ENCODE peak calls at places on chromosomes 5 and 9, in eight cellular contexts. One of them, this sample, is unnamed.

GRCh38 chr5:1511037-1511436 is 12.7 kb downstream of the LPCAT1 start:
- DNase-seq in caudate nucleus: no peak
- DNase-seq in ovary: peak
- DNase-seq in A549: no peak
- DNase-seq in foreskin keratinocyte: no peak
- DNase-seq in SJSA1: peak
- DNase-seq in tibial artery: peak
- DNase-seq in cardiac muscle cell: no peak
- DNase-seq in this sample: no peak

GRCh38 chr5:28958581-28958980 is 1920.2 kb upstream of the CDH9 start:
- DNase-seq in SJSA1: no peak
- DNase-seq in ovary: no peak
- DNase-seq in cardiac muscle cell: no peak
- DNase-seq in caudate nucleus: no peak
- DNase-seq in tibial artery: no peak
- DNase-seq in foreskin keratinocyte: peak
- DNase-seq in A549: no peak
- DNase-seq in this sample: no peak

GRCh38 chr9:35835216-35835604 is 6.2 kb downstream of the TMEM8B start:
- DNase-seq in SJSA1: no peak
- DNase-seq in foreskin keratinocyte: no peak
- DNase-seq in ovary: no peak
- DNase-seq in tibial artery: no peak
- DNase-seq in caudate nucleus: no peak
- DNase-seq in cardiac muscle cell: no peak
- DNase-seq in A549: no peak
- DNase-seq in this sample: no peak

GRCh38 chr5:59829389-59829788 is 64.1 kb downstream of the PDE4D start:
- DNase-seq in tibial artery: no peak
- DNase-seq in A549: no peak
- DNase-seq in SJSA1: no peak
- DNase-seq in cardiac muscle cell: no peak
- DNase-seq in caudate nucleus: no peak
- DNase-seq in foreskin keratinocyte: no peak
- DNase-seq in ovary: no peak
- DNase-seq in this sample: no peak

GRCh38 chr5:647311-647710 is 35.2 kb downstream of the CEP72 start:
- DNase-seq in A549: no peak
- DNase-seq in SJSA1: no peak
- DNase-seq in caudate nucleus: no peak
- DNase-seq in cardiac muscle cell: no peak
- DNase-seq in foreskin keratinocyte: no peak
- DNase-seq in tibial artery: no peak
- DNase-seq in ovary: no peak
- DNase-seq in this sample: no peak

GRCh38 chr9:134696433-134696832 is 54.8 kb downstream of the COL5A1 start:
- DNase-seq in cardiac muscle cell: no peak
- DNase-seq in tibial artery: peak
- DNase-seq in A549: no peak
- DNase-seq in ovary: peak
- DNase-seq in SJSA1: no peak
- DNase-seq in foreskin keratinocyte: no peak
- DNase-seq in caudate nucleus: no peak
- DNase-seq in this sample: no peak

GRCh38 chr5:79800979-79801827 is 111.6 kb downstream of the CMYA5 start:
- DNase-seq in cardiac muscle cell: no peak
- DNase-seq in A549: no peak
- DNase-seq in ovary: no peak
- DNase-seq in SJSA1: no peak
- DNase-seq in caudate nucleus: no peak
- DNase-seq in foreskin keratinocyte: no peak
- DNase-seq in tibial artery: no peak
- DNase-seq in this sample: no peak

GRCh38 chr5:4941957-4942830 is 197.9 kb upstream of the ADAMTS16 start:
- DNase-seq in caudate nucleus: no peak
- DNase-seq in tibial artery: no peak
- DNase-seq in SJSA1: no peak
- DNase-seq in foreskin keratinocyte: no peak
- DNase-seq in A549: peak
- DNase-seq in cardiac muscle cell: peak
- DNase-seq in ovary: peak
- DNase-seq in this sample: no peak

GRCh38 chr9:73609381-73609780 is 457.7 kb downstream of the ANXA1 start:
- DNase-seq in tibial artery: no peak
- DNase-seq in A549: no peak
- DNase-seq in foreskin keratinocyte: no peak
- DNase-seq in caudate nucleus: no peak
- DNase-seq in ovary: no peak
- DNase-seq in SJSA1: no peak
- DNase-seq in cardiac muscle cell: no peak
- DNase-seq in this sample: no peak

GRCh38 chr5:83447533-83447932 is 24.0 kb upstream of the VCAN start:
- DNase-seq in A549: no peak
- DNase-seq in caudate nucleus: no peak
- DNase-seq in cardiac muscle cell: no peak
- DNase-seq in tibial artery: no peak
- DNase-seq in ovary: no peak
- DNase-seq in SJSA1: no peak
- DNase-seq in foreskin keratinocyte: no peak
- DNase-seq in this sample: no peak

GRCh38 chr5:178186417-178186816 is 754 bp downstream of the GMCL2 start:
- DNase-seq in A549: no peak
- DNase-seq in cardiac muscle cell: no peak
- DNase-seq in SJSA1: no peak
- DNase-seq in ovary: no peak
- DNase-seq in tibial artery: no peak
- DNase-seq in foreskin keratinocyte: no peak
- DNase-seq in caudate nucleus: no peak
- DNase-seq in this sample: no peak

GRCh38 chr9:127574089-127574921 is 37.8 kb upstream of the STXBP1 start:
- DNase-seq in tibial artery: peak
- DNase-seq in cardiac muscle cell: no peak
- DNase-seq in ovary: no peak
- DNase-seq in SJSA1: peak
- DNase-seq in foreskin keratinocyte: no peak
- DNase-seq in caudate nucleus: no peak
- DNase-seq in A549: peak
- DNase-seq in this sample: no peak

GRCh38 chr9:122572456-122572855 is 10.7 kb downstream of the OR1L8 start:
- DNase-seq in caudate nucleus: no peak
- DNase-seq in foreskin keratinocyte: no peak
- DNase-seq in cardiac muscle cell: no peak
- DNase-seq in A549: no peak
- DNase-seq in SJSA1: no peak
- DNase-seq in ovary: no peak
- DNase-seq in tibial artery: no peak
- DNase-seq in this sample: no peak

GRCh38 chr9:16869140-16869903 is 1.1 kb downstream of the BNC2 start:
- DNase-seq in foreskin keratinocyte: no peak
- DNase-seq in SJSA1: no peak
- DNase-seq in A549: no peak
- DNase-seq in cardiac muscle cell: peak
- DNase-seq in tibial artery: no peak
- DNase-seq in ovary: peak
- DNase-seq in caudate nucleus: no peak
- DNase-seq in this sample: no peak

GRCh38 chr5:171409164-171410136 is 10.0 kb upstream of the FGF18 start:
- DNase-seq in foreskin keratinocyte: no peak
- DNase-seq in SJSA1: no peak
- DNase-seq in caudate nucleus: no peak
- DNase-seq in cardiac muscle cell: no peak
- DNase-seq in ovary: no peak
- DNase-seq in A549: no peak
- DNase-seq in tibial artery: no peak
- DNase-seq in this sample: no peak

GRCh38 chr5:100913298-100913697 is 10.2 kb upstream of the ST8SIA4 start:
- DNase-seq in A549: no peak
- DNase-seq in cardiac muscle cell: no peak
- DNase-seq in foreskin keratinocyte: no peak
- DNase-seq in ovary: no peak
- DNase-seq in SJSA1: no peak
- DNase-seq in tibial artery: no peak
- DNase-seq in caudate nucleus: no peak
- DNase-seq in this sample: no peak

GRCh38 chr5:67143549-67143948 is 53.0 kb downstream of the CD180 start:
- DNase-seq in foreskin keratinocyte: no peak
- DNase-seq in A549: no peak
- DNase-seq in ovary: no peak
- DNase-seq in cardiac muscle cell: no peak
- DNase-seq in caudate nucleus: no peak
- DNase-seq in SJSA1: no peak
- DNase-seq in tibial artery: no peak
- DNase-seq in this sample: no peak

GRCh38 chr5:39100851-39101396 is 26.7 kb upstream of the RICTOR start:
- DNase-seq in ovary: no peak
- DNase-seq in tibial artery: no peak
- DNase-seq in foreskin keratinocyte: peak
- DNase-seq in SJSA1: peak
- DNase-seq in cardiac muscle cell: no peak
- DNase-seq in A549: peak
- DNase-seq in caudate nucleus: no peak
- DNase-seq in this sample: peak

GRCh38 chr9:545480-545879 is 296.0 kb upstream of the DMRT1 start:
- DNase-seq in tibial artery: peak
- DNase-seq in ovary: peak
- DNase-seq in SJSA1: no peak
- DNase-seq in caudate nucleus: no peak
- DNase-seq in A549: no peak
- DNase-seq in foreskin keratinocyte: no peak
- DNase-seq in cardiac muscle cell: no peak
- DNase-seq in this sample: no peak

GRCh38 chr9:1238407-1238806 is 188.2 kb downstream of the DMRT2 start:
- DNase-seq in A549: no peak
- DNase-seq in SJSA1: no peak
- DNase-seq in caudate nucleus: no peak
- DNase-seq in cardiac muscle cell: no peak
- DNase-seq in foreskin keratinocyte: peak
- DNase-seq in ovary: no peak
- DNase-seq in tibial artery: no peak
- DNase-seq in this sample: no peak

GRCh38 chr9:87594218-87594617 is 96.6 kb downstream of the DAPK1 start:
- DNase-seq in A549: no peak
- DNase-seq in foreskin keratinocyte: no peak
- DNase-seq in SJSA1: peak
- DNase-seq in cardiac muscle cell: no peak
- DNase-seq in caudate nucleus: no peak
- DNase-seq in tibial artery: no peak
- DNase-seq in ovary: no peak
- DNase-seq in this sample: no peak

DNA sequence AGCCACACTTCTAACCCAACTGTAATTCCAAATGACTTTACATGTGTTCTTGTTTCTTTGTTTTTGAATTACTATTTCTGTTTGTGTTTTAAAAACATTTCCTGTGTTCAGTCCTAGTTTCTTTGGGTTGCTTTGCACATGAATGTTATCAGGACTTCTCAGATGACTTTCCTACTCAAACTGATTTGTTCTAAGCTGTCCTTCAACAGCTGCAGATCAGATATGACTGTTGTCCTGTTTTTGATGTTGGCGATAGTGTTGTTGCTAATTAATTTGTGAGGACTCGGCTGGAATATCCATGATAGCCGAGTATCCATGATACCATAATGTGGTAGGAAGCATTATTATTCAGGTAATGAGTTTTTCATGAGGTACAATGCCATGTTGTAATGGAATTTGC is 98.6 kb downstream of the CHSY3 start:
- DNase-seq in ovary: no peak
- DNase-seq in cardiac muscle cell: no peak
- DNase-seq in A549: no peak
- DNase-seq in caudate nucleus: no peak
- DNase-seq in SJSA1: no peak
- DNase-seq in tibial artery: no peak
- DNase-seq in foreskin keratinocyte: no peak
- DNase-seq in this sample: no peak
- H3K27ac ChIP-seq in ovary: no peak
- H3K27ac ChIP-seq in cardiac muscle cell: no peak
- H3K27ac ChIP-seq in A549: no peak
- H3K27ac ChIP-seq in caudate nucleus: no peak
- H3K27ac ChIP-seq in SJSA1: no peak
- H3K27ac ChIP-seq in tibial artery: no peak
- H3K27ac ChIP-seq in foreskin keratinocyte: no peak
- H3K27ac ChIP-seq in this sample: no peak

GRCh38 chr5:135308245-135308644 is 90.8 kb downstream of the MACROH2A1 start:
- DNase-seq in SJSA1: peak
- DNase-seq in cardiac muscle cell: no peak
- DNase-seq in ovary: no peak
- DNase-seq in foreskin keratinocyte: no peak
- DNase-seq in caudate nucleus: no peak
- DNase-seq in tibial artery: no peak
- DNase-seq in A549: no peak
- DNase-seq in this sample: no peak
- H3K27ac ChIP-seq in SJSA1: no peak
- H3K27ac ChIP-seq in cardiac muscle cell: no peak
- H3K27ac ChIP-seq in ovary: no peak
- H3K27ac ChIP-seq in foreskin keratinocyte: no peak
- H3K27ac ChIP-seq in caudate nucleus: no peak
- H3K27ac ChIP-seq in tibial artery: no peak
- H3K27ac ChIP-seq in A549: peak
- H3K27ac ChIP-seq in this sample: no peak

GRCh38 chr9:93464395-93464794 is 11.0 kb upstream of the FAM120AOS start:
- DNase-seq in foreskin keratinocyte: no peak
- DNase-seq in caudate nucleus: no peak
- DNase-seq in ovary: no peak
- DNase-seq in A549: no peak
- DNase-seq in tibial artery: no peak
- DNase-seq in SJSA1: no peak
- DNase-seq in cardiac muscle cell: no peak
- DNase-seq in this sample: no peak
- H3K27ac ChIP-seq in foreskin keratinocyte: no peak
- H3K27ac ChIP-seq in caudate nucleus: no peak
- H3K27ac ChIP-seq in ovary: no peak
- H3K27ac ChIP-seq in A549: peak
- H3K27ac ChIP-seq in tibial artery: no peak
- H3K27ac ChIP-seq in SJSA1: no peak
- H3K27ac ChIP-seq in cardiac muscle cell: no peak
- H3K27ac ChIP-seq in this sample: no peak

GRCh38 chr5:176577312-176578176 is 28.4 kb downstream of the CDHR2 start:
- DNase-seq in A549: no peak
- DNase-seq in ovary: no peak
- DNase-seq in cardiac muscle cell: no peak
- DNase-seq in SJSA1: no peak
- DNase-seq in caudate nucleus: no peak
- DNase-seq in foreskin keratinocyte: no peak
- DNase-seq in tibial artery: no peak
- DNase-seq in this sample: no peak
- H3K27ac ChIP-seq in A549: no peak
- H3K27ac ChIP-seq in ovary: no peak
- H3K27ac ChIP-seq in cardiac muscle cell: no peak
- H3K27ac ChIP-seq in SJSA1: no peak
- H3K27ac ChIP-seq in caudate nucleus: no peak
- H3K27ac ChIP-seq in foreskin keratinocyte: no peak
- H3K27ac ChIP-seq in tibial artery: no peak
- H3K27ac ChIP-seq in this sample: no peak